ENCODE peak calls at places on chromosomes 4 and X, in ten cellular contexts. F, B, O, E, V, P, A, K, Q and X are unnamed samples.

GRCh38 chrX:70096052-70096451 is 33.8 kb downstream of the OTUD6A start:
- DNase-seq in O (no peak), V (no peak), Q (no peak), F (no peak), P (no peak), B (no peak), A (no peak), E (no peak), K (no peak), X (no peak)

GRCh38 chrX:44843753-44844152 is at the start of gene DUSP21:
- DNase-seq in P (no peak), E (no peak), F (no peak), V (no peak), Q (no peak), K (no peak), A (no peak), B (no peak), O (no peak), X (no peak)

GRCh38 chr4:147753047-147753446 is 21.2 kb downstream of the ARHGAP10 start:
- DNase-seq in P (no peak), F (no peak), V (no peak), O (no peak), A (no peak), Q (no peak), K (no peak), E (no peak), B (no peak), X (no peak)

GRCh38 chr4:184803884-184804283 is 21.9 kb downstream of the ACSL1 start:
- DNase-seq in O (no peak), K (no peak), E (no peak), V (no peak), Q (no peak), F (no peak), A (no peak), B (no peak), P (no peak), X (no peak)

GRCh38 chrX:68415289-68415688 is 18.0 kb downstream of the OPHN1 start:
- DNase-seq in A (no peak), Q (peak), V (peak), P (no peak), B (no peak), E (no peak), F (peak), K (peak), O (no peak), X (no peak)

GRCh38 chrX:31506360-31506759 is 434.5 kb upstream of the FTHL17 start:
- DNase-seq in O (no peak), E (no peak), Q (no peak), P (no peak), F (no peak), V (no peak), A (no peak), K (no peak), B (no peak), X (no peak)

GRCh38 chrX:2464677-2465166 is 36.1 kb downstream of the DHRSX start:
- DNase-seq in O (no peak), E (no peak), F (no peak), P (no peak), A (no peak), B (no peak), Q (no peak), K (no peak), V (no peak), X (no peak)

GRCh38 chr4:1336079-1336478 is 10.9 kb upstream of the UVSSA start:
- DNase-seq in Q (no peak), E (no peak), P (no peak), V (no peak), O (no peak), A (no peak), F (no peak), B (no peak), K (no peak), X (no peak)

GRCh38 chr4:56656346-56656643 is 24.8 kb downstream of the HOPX start:
- DNase-seq in Q (no peak), O (peak), B (peak), E (peak), K (no peak), V (no peak), A (peak), P (no peak), F (no peak), X (no peak)

GRCh38 chr4:169009281-169010124 is 552 bp downstream of the CBR4 start:
- DNase-seq in E (peak), A (peak), B (peak), V (peak), F (peak), K (peak), Q (peak), O (peak), P (peak), X (peak)

GRCh38 chr4:139740531-139741041 is 75.0 kb downstream of the MGST2 start:
- DNase-seq in O (no peak), V (peak), K (peak), A (peak), Q (peak), B (no peak), F (peak), E (no peak), P (no peak), X (peak)

GRCh38 chr4:46937493-46937892 is 28.4 kb upstream of the COX7B2 start:
- DNase-seq in V (no peak), B (no peak), P (no peak), A (no peak), O (no peak), E (no peak), F (no peak), K (peak), Q (no peak), X (no peak)

GRCh38 chr4:77360451-77360850 is 203.4 kb downstream of the CCNG2 start:
- DNase-seq in F (no peak), V (no peak), O (no peak), E (no peak), A (no peak), K (no peak), B (no peak), P (no peak), Q (no peak), X (no peak)

GRCh38 chr4:21949073-21949457 is 493 bp upstream of the KCNIP4 start:
- DNase-seq in Q (no peak), A (no peak), K (peak), F (no peak), V (no peak), B (no peak), P (no peak), O (no peak), E (no peak), X (no peak)

GRCh38 chr4:55169352-55169959 is 44.1 kb upstream of the KDR start:
- DNase-seq in F (no peak), Q (no peak), P (no peak), V (no peak), K (no peak), O (no peak), E (no peak), B (no peak), A (no peak), X (no peak)

GRCh38 chr4:87497141-87497540 is 32.0 kb downstream of the SPARCL1 start:
- DNase-seq in P (no peak), O (no peak), B (peak), V (no peak), Q (no peak), A (no peak), K (peak), E (no peak), F (no peak), X (no peak)

GRCh38 chr4:8675383-8675782 is 82.8 kb downstream of the CPZ start:
- DNase-seq in E (no peak), Q (no peak), A (no peak), F (no peak), K (peak), P (no peak), B (no peak), V (no peak), O (no peak), X (no peak)

GRCh38 chr4:2478220-2478619 is 9.3 kb downstream of the RNF4 start:
- DNase-seq in Q (no peak), K (no peak), B (no peak), F (no peak), V (no peak), A (no peak), P (no peak), E (no peak), O (no peak), X (no peak)

GRCh38 chrX:113399501-113400192 is 559.0 kb upstream of the AMOT start:
- DNase-seq in B (no peak), E (no peak), A (no peak), K (peak), Q (no peak), P (no peak), O (no peak), F (no peak), V (peak), X (no peak)

GRCh38 chr4:174882317-174882992 is 35.7 kb upstream of the ADAM29 start:
- DNase-seq in V (no peak), E (no peak), K (no peak), Q (no peak), B (no peak), F (no peak), P (no peak), O (no peak), A (no peak), X (no peak)

GRCh38 chr4:143381171-143382118 is 44.8 kb downstream of the GAB1 start:
- DNase-seq in Q (peak), F (peak), V (peak), B (no peak), P (no peak), O (no peak), K (peak), A (peak), E (no peak), X (peak)

GRCh38 chrX:9494806-9495205 is 29.9 kb downstream of the TBL1X start:
- DNase-seq in A (no peak), F (no peak), V (no peak), P (no peak), B (no peak), E (no peak), O (no peak), Q (peak), K (no peak), X (no peak)

GRCh38 chr4:61200195-61200990 is at the start of gene ADGRL3:
- DNase-seq in P (no peak), K (no peak), F (peak), B (no peak), E (no peak), Q (no peak), A (peak), V (peak), O (no peak), X (peak)

GRCh38 chr4:156933633-156934258 is 37.9 kb downstream of the PDGFC start:
- DNase-seq in K (peak), Q (peak), O (no peak), B (no peak), P (no peak), E (no peak), A (no peak), F (no peak), V (peak), X (no peak)

GRCh38 chr4:3447431-3448395 is 5.9 kb downstream of the HGFAC start:
- DNase-seq in A (no peak), O (no peak), P (no peak), V (no peak), E (no peak), F (no peak), K (no peak), Q (no peak), B (no peak), X (no peak)

GRCh38 chr4:87196146-87196545 is 24.3 kb downstream of the KLHL8 start:
- DNase-seq in E (no peak), V (no peak), O (no peak), F (no peak), P (no peak), K (no peak), Q (no peak), B (no peak), A (no peak), X (no peak)

GRCh38 chr4:56186808-56187523 is 200.3 kb downstream of the AASDH start:
- DNase-seq in Q (no peak), B (no peak), A (no peak), V (no peak), E (no peak), P (no peak), K (no peak), F (no peak), O (no peak), X (no peak)

GRCh38 chr4:5460106-5460801 is 248.1 kb downstream of the EVC2 start:
- DNase-seq in Q (peak), F (peak), V (peak), K (peak), B (peak), A (peak), O (no peak), P (no peak), E (peak), X (no peak)

GRCh38 chr4:82851902-82852750 is 38.8 kb downstream of the SEC31A start:
- DNase-seq in K (peak), P (no peak), F (no peak), E (peak), Q (no peak), B (no peak), V (peak), A (no peak), O (no peak), X (no peak)

GRCh38 chr4:1984406-1985191 is 24.2 kb downstream of the NELFA start:
- DNase-seq in B (no peak), Q (no peak), F (no peak), P (no peak), V (no peak), K (no peak), E (no peak), A (no peak), O (no peak), X (no peak)